ENCODE peak calls at places on chromosomes 2 and 18, in seven cellular contexts. C, H, R, V, I, S and U are unnamed samples.

GRCh38 chr2:152577611-152578010 is 139.7 kb downstream of the PRPF40A start:
- DNase-seq in C (no peak), H (no peak), R (no peak), V (no peak), I (no peak), S (no peak), U (no peak)

GRCh38 chr2:42138163-42139016 is 30.8 kb upstream of the EML4 start:
- DNase-seq in C (no peak), H (peak), R (no peak), V (no peak), I (no peak), S (no peak), U (no peak)

GRCh38 chr2:64228126-64228678 is 84.0 kb upstream of the PELI1 start:
- DNase-seq in C (peak), H (peak), R (peak), V (peak), I (peak), S (peak), U (peak)

GRCh38 chr18:48885266-48885950 is 65.4 kb downstream of the SMAD7 start:
- DNase-seq in C (no peak), H (no peak), R (no peak), V (no peak), I (no peak), S (no peak), U (no peak)

GRCh38 chr2:190835303-190835930 is 45.2 kb upstream of the GLS start:
- DNase-seq in C (no peak), H (peak), R (no peak), V (no peak), I (no peak), S (no peak), U (no peak)

GRCh38 chr2:153455856-153456255 is 22.7 kb downstream of the RPRM start:
- DNase-seq in C (no peak), H (no peak), R (no peak), V (no peak), I (peak), S (no peak), U (no peak)

GRCh38 chr2:70887550-70888229 is 48.0 kb upstream of the ATP6V1B1 start:
- DNase-seq in C (no peak), H (no peak), R (no peak), V (peak), I (peak), S (peak), U (peak)

GRCh38 chr2:5668682-5669267 is 23.4 kb upstream of the SOX11 start:
- DNase-seq in C (no peak), H (no peak), R (no peak), V (no peak), I (no peak), S (no peak), U (peak)

GRCh38 chr2:218859556-218859993 is at the start of gene WNT6:
- DNase-seq in C (no peak), H (peak), R (no peak), V (no peak), I (no peak), S (no peak), U (no peak)